ENCODE peak calls at places on chromosomes 7 and 10, in seven cellular contexts. Y, R, X, K, I, V and D are unnamed samples.

GRCh38 chr10:111108441-111108840 is 31.6 kb downstream of the ADRA2A start:
- DNase-seq in Y (no peak), R (no peak), X (no peak), K (no peak), I (no peak), V (no peak), D (no peak)

GRCh38 chr10:89521368-89521767 is 14.0 kb downstream of the SLC16A12 start:
- DNase-seq in Y (peak; percentile 92), R (no peak), X (no peak), K (no peak), I (peak; percentile 60), V (no peak), D (no peak)

GRCh38 chr10:80529604-80530003 is 8.1 kb upstream of the SH2D4B start:
- DNase-seq in Y (no peak), R (peak; percentile 28), X (no peak), K (no peak), I (peak; percentile 50), V (no peak), D (no peak)

GRCh38 chr7:151248191-151249033 is at the start of gene SMARCD3:
- DNase-seq in Y (peak; percentile 67), R (no peak), X (peak; percentile 27), K (peak; percentile 57), I (peak; percentile 78), V (peak; percentile 48), D (peak; percentile 74)

GRCh38 chr7:155365146-155365874 is 67.6 kb downstream of the INSIG1 start:
- DNase-seq in Y (no peak), R (no peak), X (no peak), K (no peak), I (no peak), V (no peak), D (no peak)

GRCh38 chr7:138127996-138128395 is 51.7 kb downstream of the AKR1D1 start:
- DNase-seq in Y (no peak), R (no peak), X (no peak), K (no peak), I (no peak), V (no peak), D (no peak)

GRCh38 chr10:126997801-126998590 is 92.8 kb downstream of the DOCK1 start:
- DNase-seq in Y (no peak), R (no peak), X (no peak), K (no peak), I (no peak), V (no peak), D (no peak)

GRCh38 chr7:35727571-35727970 is 32.6 kb upstream of the HERPUD2 start:
- DNase-seq in Y (peak; percentile 30), R (no peak), X (no peak), K (no peak), I (no peak), V (no peak), D (no peak)

GRCh38 chr7:142685877-142686508 is 63.3 kb upstream of the PRSS1 start:
- DNase-seq in Y (no peak), R (no peak), X (no peak), K (no peak), I (no peak), V (no peak), D (no peak)

GRCh38 chr10:93039721-93040120 is 20.9 kb upstream of the CYP26C1 start:
- DNase-seq in Y (peak; percentile 77), R (no peak), X (no peak), K (no peak), I (no peak), V (no peak), D (no peak)

GRCh38 chr7:45922810-45923209 is 1.7 kb upstream of the IGFBP3 start:
- DNase-seq in Y (no peak), R (no peak), X (peak; percentile 56), K (no peak), I (peak; percentile 29), V (no peak), D (no peak)

GRCh38 chr10:103481974-103482531 is 3.0 kb upstream of the CALHM3 start:
- DNase-seq in Y (peak; percentile 88), R (no peak), X (peak; percentile 50), K (no peak), I (peak; percentile 61), V (no peak), D (no peak)

GRCh38 chr10:124384591-124385190 is 34.0 kb downstream of the OAT start:
- DNase-seq in Y (no peak), R (no peak), X (no peak), K (no peak), I (no peak), V (no peak), D (no peak)

GRCh38 chr7:129607471-129608120 is 3.9 kb upstream of the NRF1 start:
- DNase-seq in Y (peak; percentile 62), R (no peak), X (no peak), K (no peak), I (no peak), V (no peak), D (no peak)

GRCh38 chr10:101007915-101008822 is 8.6 kb downstream of the LZTS2 start:
- DNase-seq in Y (no peak), R (no peak), X (no peak), K (no peak), I (no peak), V (no peak), D (no peak)

GRCh38 chr7:129649128-129649690 is 37.7 kb downstream of the NRF1 start:
- DNase-seq in Y (no peak), R (no peak), X (no peak), K (no peak), I (no peak), V (no peak), D (no peak)